ENCODE peak calls at places on chromosome 21, in ten cellular contexts. One of them, this sample, is unnamed.
A peak's percentile ranks its signal among the peaks of the same experiment; 100 is the strongest.

GRCh38 chr21:42574234-42575027 is 60.8 kb downstream of the SLC37A1 start:
- DNase-seq in astrocyte of the spinal cord: no peak
- DNase-seq in stimulated activated CD4-positive, alpha-beta T cell treated with anti-CD3 and anti-CD28 coated beads, Interleukin-4, amount 100 ng/mL, for 1 hour: no peak
- DNase-seq in T follicular helper cell: no peak
- DNase-seq in NCI-H1105 treated with DMSO at 0.1 percent for 48 hours: no peak
- DNase-seq in NCI-H1436: no peak
- DNase-seq in left colon: peak; percentile 5
- DNase-seq in tibial nerve: no peak
- DNase-seq in small intestine: no peak
- DNase-seq in aorta: peak; percentile 9
- DNase-seq in this sample: no peak

GRCh38 chr21:42056468-42056867 is 14.6 kb upstream of the UMODL1 start:
- DNase-seq in T follicular helper cell: no peak
- DNase-seq in aorta: no peak
- DNase-seq in NCI-H1105 treated with DMSO at 0.1 percent for 48 hours: peak; percentile 70
- DNase-seq in NCI-H1436: peak; percentile 52
- DNase-seq in tibial nerve: no peak
- DNase-seq in small intestine: peak; percentile 42
- DNase-seq in astrocyte of the spinal cord: no peak
- DNase-seq in stimulated activated CD4-positive, alpha-beta T cell treated with anti-CD3 and anti-CD28 coated beads, Interleukin-4, amount 100 ng/mL, for 1 hour: no peak
- DNase-seq in left colon: peak; percentile 70
- DNase-seq in this sample: no peak

GRCh38 chr21:21383126-21383525 is 384.9 kb downstream of the NCAM2 start:
- DNase-seq in aorta: no peak
- DNase-seq in left colon: no peak
- DNase-seq in NCI-H1105 treated with DMSO at 0.1 percent for 48 hours: no peak
- DNase-seq in T follicular helper cell: no peak
- DNase-seq in stimulated activated CD4-positive, alpha-beta T cell treated with anti-CD3 and anti-CD28 coated beads, Interleukin-4, amount 100 ng/mL, for 1 hour: no peak
- DNase-seq in astrocyte of the spinal cord: peak; percentile 18
- DNase-seq in tibial nerve: no peak
- DNase-seq in small intestine: no peak
- DNase-seq in NCI-H1436: no peak
- DNase-seq in this sample: peak; percentile 75

GRCh38 chr21:38699048-38699447 is 106.7 kb upstream of the ETS2 start:
- DNase-seq in tibial nerve: no peak
- DNase-seq in small intestine: no peak
- DNase-seq in stimulated activated CD4-positive, alpha-beta T cell treated with anti-CD3 and anti-CD28 coated beads, Interleukin-4, amount 100 ng/mL, for 1 hour: no peak
- DNase-seq in left colon: no peak
- DNase-seq in T follicular helper cell: no peak
- DNase-seq in NCI-H1105 treated with DMSO at 0.1 percent for 48 hours: no peak
- DNase-seq in NCI-H1436: no peak
- DNase-seq in aorta: no peak
- DNase-seq in astrocyte of the spinal cord: no peak
- DNase-seq in this sample: no peak

GRCh38 chr21:32459972-32460371 is 47.5 kb downstream of the EVA1C start:
- DNase-seq in NCI-H1105 treated with DMSO at 0.1 percent for 48 hours: no peak
- DNase-seq in small intestine: no peak
- DNase-seq in tibial nerve: no peak
- DNase-seq in stimulated activated CD4-positive, alpha-beta T cell treated with anti-CD3 and anti-CD28 coated beads, Interleukin-4, amount 100 ng/mL, for 1 hour: no peak
- DNase-seq in left colon: no peak
- DNase-seq in aorta: no peak
- DNase-seq in astrocyte of the spinal cord: no peak
- DNase-seq in NCI-H1436: no peak
- DNase-seq in T follicular helper cell: no peak
- DNase-seq in this sample: no peak

GRCh38 chr21:29342394-29342957 is 43.8 kb downstream of the BACH1 start:
- DNase-seq in astrocyte of the spinal cord: peak; percentile 98
- DNase-seq in NCI-H1436: no peak
- DNase-seq in NCI-H1105 treated with DMSO at 0.1 percent for 48 hours: no peak
- DNase-seq in left colon: peak; percentile 38
- DNase-seq in aorta: peak; percentile 70
- DNase-seq in T follicular helper cell: no peak
- DNase-seq in small intestine: no peak
- DNase-seq in tibial nerve: peak; percentile 19
- DNase-seq in stimulated activated CD4-positive, alpha-beta T cell treated with anti-CD3 and anti-CD28 coated beads, Interleukin-4, amount 100 ng/mL, for 1 hour: peak; percentile 26
- DNase-seq in this sample: peak; percentile 89

GRCh38 chr21:45253180-45253579 is 34.5 kb downstream of the POFUT2 start:
- DNase-seq in tibial nerve: no peak
- DNase-seq in astrocyte of the spinal cord: peak; percentile 22
- DNase-seq in NCI-H1105 treated with DMSO at 0.1 percent for 48 hours: no peak
- DNase-seq in T follicular helper cell: no peak
- DNase-seq in aorta: no peak
- DNase-seq in NCI-H1436: no peak
- DNase-seq in stimulated activated CD4-positive, alpha-beta T cell treated with anti-CD3 and anti-CD28 coated beads, Interleukin-4, amount 100 ng/mL, for 1 hour: no peak
- DNase-seq in left colon: no peak
- DNase-seq in small intestine: no peak
- DNase-seq in this sample: peak; percentile 70

GRCh38 chr21:45823100-45823681 is 158.4 kb upstream of the COL6A1 start:
- DNase-seq in aorta: no peak
- DNase-seq in T follicular helper cell: no peak
- DNase-seq in small intestine: no peak
- DNase-seq in left colon: no peak
- DNase-seq in NCI-H1105 treated with DMSO at 0.1 percent for 48 hours: no peak
- DNase-seq in NCI-H1436: no peak
- DNase-seq in astrocyte of the spinal cord: no peak
- DNase-seq in tibial nerve: no peak
- DNase-seq in stimulated activated CD4-positive, alpha-beta T cell treated with anti-CD3 and anti-CD28 coated beads, Interleukin-4, amount 100 ng/mL, for 1 hour: no peak
- DNase-seq in this sample: no peak

GRCh38 chr21:28788030-28788429 is 204.6 kb downstream of the LTN1 start:
- DNase-seq in NCI-H1436: no peak
- DNase-seq in stimulated activated CD4-positive, alpha-beta T cell treated with anti-CD3 and anti-CD28 coated beads, Interleukin-4, amount 100 ng/mL, for 1 hour: no peak
- DNase-seq in aorta: no peak
- DNase-seq in left colon: no peak
- DNase-seq in small intestine: no peak
- DNase-seq in astrocyte of the spinal cord: no peak
- DNase-seq in NCI-H1105 treated with DMSO at 0.1 percent for 48 hours: no peak
- DNase-seq in tibial nerve: no peak
- DNase-seq in T follicular helper cell: no peak
- DNase-seq in this sample: no peak

GRCh38 chr21:38669186-38669585 is 136.5 kb upstream of the ETS2 start:
- DNase-seq in tibial nerve: no peak
- DNase-seq in astrocyte of the spinal cord: peak; percentile 41
- DNase-seq in NCI-H1105 treated with DMSO at 0.1 percent for 48 hours: peak; percentile 31
- DNase-seq in T follicular helper cell: no peak
- DNase-seq in small intestine: peak; percentile 45
- DNase-seq in stimulated activated CD4-positive, alpha-beta T cell treated with anti-CD3 and anti-CD28 coated beads, Interleukin-4, amount 100 ng/mL, for 1 hour: no peak
- DNase-seq in aorta: no peak
- DNase-seq in NCI-H1436: peak; percentile 2
- DNase-seq in left colon: no peak
- DNase-seq in this sample: peak; percentile 6

GRCh38 chr21:35484856-35485255 is 435.8 kb upstream of the RUNX1 start:
- DNase-seq in T follicular helper cell: no peak
- DNase-seq in stimulated activated CD4-positive, alpha-beta T cell treated with anti-CD3 and anti-CD28 coated beads, Interleukin-4, amount 100 ng/mL, for 1 hour: no peak
- DNase-seq in small intestine: no peak
- DNase-seq in NCI-H1105 treated with DMSO at 0.1 percent for 48 hours: no peak
- DNase-seq in tibial nerve: no peak
- DNase-seq in aorta: no peak
- DNase-seq in astrocyte of the spinal cord: no peak
- DNase-seq in NCI-H1436: no peak
- DNase-seq in left colon: no peak
- DNase-seq in this sample: peak; percentile 81

GRCh38 chr21:42830456-42831455 is 48.6 kb downstream of the WDR4 start:
- DNase-seq in NCI-H1105 treated with DMSO at 0.1 percent for 48 hours: no peak
- DNase-seq in aorta: no peak
- DNase-seq in T follicular helper cell: no peak
- DNase-seq in stimulated activated CD4-positive, alpha-beta T cell treated with anti-CD3 and anti-CD28 coated beads, Interleukin-4, amount 100 ng/mL, for 1 hour: no peak
- DNase-seq in tibial nerve: no peak
- DNase-seq in small intestine: no peak
- DNase-seq in NCI-H1436: no peak
- DNase-seq in left colon: no peak
- DNase-seq in astrocyte of the spinal cord: no peak
- DNase-seq in this sample: no peak

GRCh38 chr21:39060485-39061099 is 122.7 kb downstream of the PSMG1 start:
- DNase-seq in stimulated activated CD4-positive, alpha-beta T cell treated with anti-CD3 and anti-CD28 coated beads, Interleukin-4, amount 100 ng/mL, for 1 hour: no peak
- DNase-seq in left colon: no peak
- DNase-seq in NCI-H1436: no peak
- DNase-seq in T follicular helper cell: no peak
- DNase-seq in aorta: no peak
- DNase-seq in NCI-H1105 treated with DMSO at 0.1 percent for 48 hours: no peak
- DNase-seq in astrocyte of the spinal cord: no peak
- DNase-seq in small intestine: no peak
- DNase-seq in tibial nerve: no peak
- DNase-seq in this sample: no peak

GRCh38 chr21:25931791-25932190 is 197.0 kb downstream of the GABPA start:
- DNase-seq in NCI-H1436: no peak
- DNase-seq in stimulated activated CD4-positive, alpha-beta T cell treated with anti-CD3 and anti-CD28 coated beads, Interleukin-4, amount 100 ng/mL, for 1 hour: no peak
- DNase-seq in T follicular helper cell: no peak
- DNase-seq in left colon: no peak
- DNase-seq in small intestine: no peak
- DNase-seq in tibial nerve: no peak
- DNase-seq in NCI-H1105 treated with DMSO at 0.1 percent for 48 hours: no peak
- DNase-seq in astrocyte of the spinal cord: no peak
- DNase-seq in aorta: no peak
- DNase-seq in this sample: no peak

GRCh38 chr21:33685613-33686197 is 43.4 kb downstream of the ITSN1 start:
- DNase-seq in NCI-H1436: no peak
- DNase-seq in aorta: no peak
- DNase-seq in small intestine: peak; percentile 67
- DNase-seq in stimulated activated CD4-positive, alpha-beta T cell treated with anti-CD3 and anti-CD28 coated beads, Interleukin-4, amount 100 ng/mL, for 1 hour: no peak
- DNase-seq in T follicular helper cell: no peak
- DNase-seq in tibial nerve: no peak
- DNase-seq in left colon: no peak
- DNase-seq in astrocyte of the spinal cord: peak; percentile 75
- DNase-seq in NCI-H1105 treated with DMSO at 0.1 percent for 48 hours: no peak
- DNase-seq in this sample: no peak